ENCODE peak calls at places on chromosomes 2 and 18, in seven cellular contexts. One of them, this sample, is unnamed.

GRCh38 chr2:72896446-72896845 is 9.2 kb downstream of the SPR start:
- DNase-seq in GM13977: no peak
- DNase-seq in glutamatergic neuron: no peak
- DNase-seq in neural crest cell: no peak
- DNase-seq in breast epithelium: no peak
- DNase-seq in tibial artery: no peak
- DNase-seq in upper lobe of left lung: no peak
- DNase-seq in this sample: no peak

GRCh38 chr18:68779169-68779568 is 18.7 kb upstream of the CCDC102B start:
- DNase-seq in GM13977: no peak
- DNase-seq in glutamatergic neuron: no peak
- DNase-seq in neural crest cell: no peak
- DNase-seq in breast epithelium: no peak
- DNase-seq in tibial artery: no peak
- DNase-seq in upper lobe of left lung: no peak
- DNase-seq in this sample: no peak

GRCh38 chr2:233129351-233129978 is 69.3 kb downstream of the INPP5D start:
- DNase-seq in GM13977: no peak
- DNase-seq in glutamatergic neuron: peak
- DNase-seq in neural crest cell: peak
- DNase-seq in breast epithelium: no peak
- DNase-seq in tibial artery: no peak
- DNase-seq in upper lobe of left lung: no peak
- DNase-seq in this sample: no peak

GRCh38 chr2:227653419-227653818 is 13.2 kb upstream of the SCYGR5 start:
- DNase-seq in GM13977: no peak
- DNase-seq in glutamatergic neuron: no peak
- DNase-seq in neural crest cell: no peak
- DNase-seq in breast epithelium: no peak
- DNase-seq in tibial artery: no peak
- DNase-seq in upper lobe of left lung: no peak
- DNase-seq in this sample: no peak

GRCh38 chr2:223697316-223697875 is 95.2 kb upstream of the SCG2 start:
- DNase-seq in GM13977: no peak
- DNase-seq in glutamatergic neuron: no peak
- DNase-seq in neural crest cell: no peak
- DNase-seq in breast epithelium: no peak
- DNase-seq in tibial artery: no peak
- DNase-seq in upper lobe of left lung: no peak
- DNase-seq in this sample: no peak

GRCh38 chr2:215982465-215982875 is 30.9 kb downstream of the MREG start:
- DNase-seq in GM13977: peak
- DNase-seq in glutamatergic neuron: no peak
- DNase-seq in neural crest cell: no peak
- DNase-seq in breast epithelium: peak
- DNase-seq in tibial artery: no peak
- DNase-seq in upper lobe of left lung: peak
- DNase-seq in this sample: peak

GRCh38 chr18:77528877-77529276 is 279.2 kb downstream of the GALR1 start:
- DNase-seq in GM13977: no peak
- DNase-seq in glutamatergic neuron: no peak
- DNase-seq in neural crest cell: no peak
- DNase-seq in breast epithelium: no peak
- DNase-seq in tibial artery: no peak
- DNase-seq in upper lobe of left lung: no peak
- DNase-seq in this sample: no peak

GRCh38 chr2:72994991-72995380 is 76.5 kb downstream of the SFXN5 start:
- DNase-seq in GM13977: no peak
- DNase-seq in glutamatergic neuron: no peak
- DNase-seq in neural crest cell: no peak
- DNase-seq in breast epithelium: no peak
- DNase-seq in tibial artery: peak
- DNase-seq in upper lobe of left lung: no peak
- DNase-seq in this sample: no peak

GRCh38 chr2:240244543-240244942 is 104.1 kb upstream of the OTOS start:
- DNase-seq in GM13977: no peak
- DNase-seq in glutamatergic neuron: peak
- DNase-seq in neural crest cell: no peak
- DNase-seq in breast epithelium: no peak
- DNase-seq in tibial artery: no peak
- DNase-seq in upper lobe of left lung: no peak
- DNase-seq in this sample: no peak

GRCh38 chr2:191280304-191280703 is 35.1 kb downstream of the MYO1B start:
- DNase-seq in GM13977: no peak
- DNase-seq in glutamatergic neuron: no peak
- DNase-seq in neural crest cell: no peak
- DNase-seq in breast epithelium: no peak
- DNase-seq in tibial artery: no peak
- DNase-seq in upper lobe of left lung: no peak
- DNase-seq in this sample: no peak

GRCh38 chr2:231347081-231347480 is 48.4 kb upstream of the B3GNT7 start:
- DNase-seq in GM13977: no peak
- DNase-seq in glutamatergic neuron: no peak
- DNase-seq in neural crest cell: no peak
- DNase-seq in breast epithelium: no peak
- DNase-seq in tibial artery: no peak
- DNase-seq in upper lobe of left lung: no peak
- DNase-seq in this sample: no peak

GRCh38 chr2:178282075-178282474 is 87.8 kb downstream of the OSBPL6 start:
- DNase-seq in GM13977: no peak
- DNase-seq in glutamatergic neuron: no peak
- DNase-seq in neural crest cell: no peak
- DNase-seq in breast epithelium: no peak
- DNase-seq in tibial artery: no peak
- DNase-seq in upper lobe of left lung: no peak
- DNase-seq in this sample: no peak

GRCh38 chr18:44846450-44846849 is 165.8 kb downstream of the SETBP1 start:
- DNase-seq in GM13977: no peak
- DNase-seq in glutamatergic neuron: no peak
- DNase-seq in neural crest cell: no peak
- DNase-seq in breast epithelium: no peak
- DNase-seq in tibial artery: no peak
- DNase-seq in upper lobe of left lung: no peak
- DNase-seq in this sample: no peak

GRCh38 chr2:16005819-16006536 is 65.6 kb downstream of the MYCN start:
- DNase-seq in GM13977: no peak
- DNase-seq in glutamatergic neuron: no peak
- DNase-seq in neural crest cell: no peak
- DNase-seq in breast epithelium: peak
- DNase-seq in tibial artery: no peak
- DNase-seq in upper lobe of left lung: peak
- DNase-seq in this sample: no peak

GRCh38 chr2:237466266-237466665 is 20.8 kb upstream of the MLPH start:
- DNase-seq in GM13977: no peak
- DNase-seq in glutamatergic neuron: no peak
- DNase-seq in neural crest cell: no peak
- DNase-seq in breast epithelium: no peak
- DNase-seq in tibial artery: no peak
- DNase-seq in upper lobe of left lung: no peak
- DNase-seq in this sample: no peak

GRCh38 chr2:175619591-175619990 is 382.5 kb downstream of the LNPK start:
- DNase-seq in GM13977: no peak
- DNase-seq in glutamatergic neuron: no peak
- DNase-seq in neural crest cell: no peak
- DNase-seq in breast epithelium: no peak
- DNase-seq in tibial artery: no peak
- DNase-seq in upper lobe of left lung: no peak
- DNase-seq in this sample: no peak

GRCh38 chr2:240604939-240605716 is 18.6 kb downstream of the CAPN10 start:
- DNase-seq in GM13977: peak
- DNase-seq in glutamatergic neuron: no peak
- DNase-seq in neural crest cell: no peak
- DNase-seq in breast epithelium: no peak
- DNase-seq in tibial artery: peak
- DNase-seq in upper lobe of left lung: no peak
- DNase-seq in this sample: no peak

GRCh38 chr2:100321881-100322820 is at the start of gene LONRF2:
- DNase-seq in GM13977: peak
- DNase-seq in glutamatergic neuron: peak
- DNase-seq in neural crest cell: peak
- DNase-seq in breast epithelium: no peak
- DNase-seq in tibial artery: no peak
- DNase-seq in upper lobe of left lung: no peak
- DNase-seq in this sample: peak

GRCh38 chr2:220533485-220533884 is 906.1 kb downstream of the SLC4A3 start:
- DNase-seq in GM13977: peak
- DNase-seq in glutamatergic neuron: peak
- DNase-seq in neural crest cell: no peak
- DNase-seq in breast epithelium: no peak
- DNase-seq in tibial artery: no peak
- DNase-seq in upper lobe of left lung: no peak
- DNase-seq in this sample: peak

GRCh38 chr2:129203315-129203714 is 776.2 kb upstream of the RAB6C start:
- DNase-seq in GM13977: no peak
- DNase-seq in glutamatergic neuron: no peak
- DNase-seq in neural crest cell: no peak
- DNase-seq in breast epithelium: no peak
- DNase-seq in tibial artery: no peak
- DNase-seq in upper lobe of left lung: no peak
- DNase-seq in this sample: no peak

GRCh38 chr2:11762799-11763461 is 16.5 kb downstream of the LPIN1 start:
- DNase-seq in GM13977: no peak
- DNase-seq in glutamatergic neuron: no peak
- DNase-seq in neural crest cell: no peak
- DNase-seq in breast epithelium: no peak
- DNase-seq in tibial artery: no peak
- DNase-seq in upper lobe of left lung: no peak
- DNase-seq in this sample: no peak

GRCh38 chr2:121736462-121737336 is at the start of gene NIFK:
- DNase-seq in GM13977: peak
- DNase-seq in glutamatergic neuron: peak
- DNase-seq in neural crest cell: peak
- DNase-seq in breast epithelium: peak
- DNase-seq in tibial artery: peak
- DNase-seq in upper lobe of left lung: peak
- DNase-seq in this sample: peak

GRCh38 chr2:205746408-205746785 is 64.1 kb downstream of the NRP2 start:
- DNase-seq in GM13977: no peak
- DNase-seq in glutamatergic neuron: no peak
- DNase-seq in neural crest cell: no peak
- DNase-seq in breast epithelium: peak
- DNase-seq in tibial artery: no peak
- DNase-seq in upper lobe of left lung: peak
- DNase-seq in this sample: no peak

DNA sequence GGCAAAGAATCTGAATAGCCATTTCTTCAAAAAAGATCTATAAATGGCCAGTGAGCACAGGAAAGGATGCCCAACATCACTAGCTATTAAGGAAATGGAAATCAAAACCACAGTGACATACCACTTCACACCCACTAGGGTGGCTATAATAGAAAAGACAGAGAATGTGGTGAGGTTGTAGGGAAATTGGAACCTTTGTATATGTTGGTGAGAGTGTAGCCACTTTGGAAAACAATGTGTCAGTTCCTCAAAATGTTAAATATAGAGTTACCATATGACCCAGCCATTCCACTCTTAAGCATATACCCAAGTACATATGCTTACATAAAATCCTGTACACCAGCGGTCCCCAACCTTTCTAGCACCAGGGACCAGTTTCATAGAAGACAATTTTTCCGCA is 152.8 kb downstream of the SMAD2 start:
- DNase-seq in GM13977: no peak
- DNase-seq in glutamatergic neuron: no peak
- DNase-seq in neural crest cell: no peak
- DNase-seq in breast epithelium: no peak
- DNase-seq in tibial artery: no peak
- DNase-seq in upper lobe of left lung: no peak
- DNase-seq in this sample: no peak
- TF ChIP-seq CTCF in GM13977: no peak
- TF ChIP-seq CTCF in glutamatergic neuron: no peak
- TF ChIP-seq CTCF in neural crest cell: no peak
- TF ChIP-seq CTCF in breast epithelium: no peak
- TF ChIP-seq CTCF in tibial artery: no peak
- TF ChIP-seq CTCF in upper lobe of left lung: no peak
- TF ChIP-seq CTCF in this sample: no peak

DNA sequence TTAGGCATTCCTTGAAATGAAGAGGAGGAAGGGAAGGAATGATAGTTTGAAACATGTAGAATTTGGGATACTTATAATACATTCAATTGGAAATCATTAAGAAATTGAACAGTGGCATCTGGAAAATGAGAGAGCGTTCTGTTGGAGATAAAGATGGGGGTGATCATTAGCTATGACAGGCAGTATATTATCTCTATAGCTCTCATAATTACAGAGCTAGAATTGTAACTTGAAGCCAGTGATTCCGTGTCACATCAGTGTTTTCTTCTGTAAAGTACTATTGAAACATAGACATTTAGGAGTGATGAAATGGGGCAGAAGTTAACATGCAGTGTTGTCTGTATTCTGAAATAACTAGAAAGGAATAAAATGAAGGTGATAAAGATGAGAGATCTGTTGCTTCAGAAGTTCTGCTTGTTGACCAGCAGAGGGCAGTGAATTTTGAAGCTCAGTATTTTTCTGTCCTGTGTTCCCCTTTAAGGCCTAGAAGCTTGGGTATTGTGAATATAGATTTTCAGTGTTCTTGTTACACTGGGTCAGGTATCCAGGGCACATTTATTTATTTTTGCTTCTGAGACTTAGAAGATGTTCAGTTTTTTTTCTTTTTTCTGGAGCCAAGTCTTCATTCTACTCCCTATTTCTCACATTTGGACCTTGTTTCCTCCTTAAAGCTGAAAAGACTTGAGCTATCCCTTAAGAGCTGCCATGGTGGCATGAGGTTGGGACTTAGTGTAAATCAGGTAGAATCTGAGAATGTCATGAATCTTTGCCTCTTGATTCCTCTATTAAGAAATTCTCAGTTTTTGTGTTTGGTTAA is 157.4 kb downstream of the TAF4B start:
- DNase-seq in GM13977: peak
- DNase-seq in glutamatergic neuron: no peak
- DNase-seq in neural crest cell: no peak
- DNase-seq in breast epithelium: no peak
- DNase-seq in tibial artery: no peak
- DNase-seq in upper lobe of left lung: no peak
- DNase-seq in this sample: peak
- TF ChIP-seq CTCF in GM13977: peak
- TF ChIP-seq CTCF in glutamatergic neuron: peak
- TF ChIP-seq CTCF in neural crest cell: peak
- TF ChIP-seq CTCF in breast epithelium: peak
- TF ChIP-seq CTCF in tibial artery: peak
- TF ChIP-seq CTCF in upper lobe of left lung: peak
- TF ChIP-seq CTCF in this sample: peak

GRCh38 chr2:84899181-84899580 is 6.3 kb upstream of the TMSB10 start:
- DNase-seq in GM13977: no peak
- DNase-seq in glutamatergic neuron: no peak
- DNase-seq in neural crest cell: no peak
- DNase-seq in breast epithelium: no peak
- DNase-seq in tibial artery: no peak
- DNase-seq in upper lobe of left lung: no peak
- DNase-seq in this sample: no peak
- TF ChIP-seq CTCF in GM13977: no peak
- TF ChIP-seq CTCF in glutamatergic neuron: no peak
- TF ChIP-seq CTCF in neural crest cell: no peak
- TF ChIP-seq CTCF in breast epithelium: no peak
- TF ChIP-seq CTCF in tibial artery: no peak
- TF ChIP-seq CTCF in upper lobe of left lung: no peak
- TF ChIP-seq CTCF in this sample: no peak

DNA sequence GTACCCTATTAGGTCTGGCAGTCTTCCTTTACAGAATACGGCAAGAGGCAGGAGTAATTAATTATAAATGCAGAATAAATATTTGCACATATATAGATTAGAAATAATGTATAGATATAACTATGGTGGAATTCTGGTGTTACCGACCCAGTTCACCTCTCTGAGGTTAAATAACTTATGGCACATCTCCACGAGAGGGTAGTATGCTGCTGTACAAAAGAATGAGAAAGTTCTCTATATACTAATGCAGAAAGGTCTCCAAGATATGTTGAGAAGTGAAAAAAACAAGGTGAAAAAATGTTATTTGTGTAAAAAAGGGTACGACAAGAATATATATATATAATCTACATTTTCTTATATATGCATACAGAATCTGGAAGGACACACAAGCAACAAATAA is 40.8 kb downstream of the MC2R start:
- DNase-seq in GM13977: no peak
- DNase-seq in glutamatergic neuron: no peak
- DNase-seq in neural crest cell: no peak
- DNase-seq in breast epithelium: no peak
- DNase-seq in tibial artery: no peak
- DNase-seq in upper lobe of left lung: no peak
- DNase-seq in this sample: no peak
- TF ChIP-seq CTCF in GM13977: peak
- TF ChIP-seq CTCF in glutamatergic neuron: no peak
- TF ChIP-seq CTCF in neural crest cell: no peak
- TF ChIP-seq CTCF in breast epithelium: no peak
- TF ChIP-seq CTCF in tibial artery: no peak
- TF ChIP-seq CTCF in upper lobe of left lung: no peak
- TF ChIP-seq CTCF in this sample: no peak